ENCODE peak calls at places on chromosome 2, in eight cellular contexts. S is substantia nigra; F is neural crest cell; D is occipital lobe; L is stimulated activated effector memory CD8-positive, alpha-beta T cell treated with anti-CD3 and anti-CD28 coated beads, Interleukin-12 subunit alpha, Interleukin-12 subunit beta, amount 100 ng/mL, for 72 hours; G is activated CD8-positive, alpha-beta T cell treated with anti-CD3 and anti-CD28 coated beads, Interleukin-2, amount 10 ng/mL, durations not matched to agents 7 days and 5 days; P is left ventricle myocardium inferior; Z is kidney tubule cell. J is an unnamed sample.

GRCh38 chr2:236545814-236546480 is 23.7 kb upstream of the ACKR3 start:
- DNase-seq in P (no peak), D (no peak), Z (no peak), L (no peak), F (no peak), G (peak), S (no peak), J (no peak)

GRCh38 chr2:140023291-140023690 is 1243.1 kb upstream of the NXPH2 start:
- DNase-seq in G (no peak), D (no peak), F (no peak), Z (no peak), P (no peak), L (no peak), S (no peak), J (no peak)

GRCh38 chr2:119721462-119721861 is 38.3 kb upstream of the PTPN4 start:
- DNase-seq in P (peak), S (no peak), L (no peak), G (no peak), F (no peak), Z (no peak), D (no peak), J (peak)

GRCh38 chr2:100713106-100713505 is 106.8 kb upstream of the NPAS2 start:
- DNase-seq in L (no peak), Z (no peak), D (no peak), P (no peak), S (no peak), G (no peak), F (no peak), J (no peak)

GRCh38 chr2:26086155-26086634 is 52.3 kb downstream of the RAB10 start:
- DNase-seq in L (no peak), P (no peak), G (no peak), Z (no peak), D (no peak), F (no peak), S (no peak), J (no peak)

GRCh38 chr2:178227187-178227586 is 32.9 kb downstream of the OSBPL6 start:
- DNase-seq in D (no peak), Z (peak), P (no peak), L (no peak), S (no peak), G (no peak), F (no peak), J (no peak)

GRCh38 chr2:15844099-15844801 is 96.1 kb upstream of the MYCN start:
- DNase-seq in D (no peak), F (no peak), G (no peak), L (no peak), S (no peak), P (no peak), Z (no peak), J (no peak)

GRCh38 chr2:168849610-168850009 is 40.6 kb downstream of the SPC25 start:
- DNase-seq in P (peak), Z (peak), S (no peak), G (no peak), L (no peak), F (no peak), D (no peak), J (no peak)

GRCh38 chr2:218027426-218028188 is 24.8 kb upstream of the TNS1 start:
- DNase-seq in S (no peak), D (no peak), P (no peak), F (no peak), G (no peak), L (no peak), Z (no peak), J (no peak)

GRCh38 chr2:67650292-67651133 is 253.4 kb downstream of the ETAA1 start:
- DNase-seq in P (peak), L (no peak), Z (peak), S (peak), F (peak), G (peak), D (peak), J (peak)

GRCh38 chr2:180970052-180970451 is 10.4 kb upstream of the UBE2E3 start:
- DNase-seq in P (no peak), Z (no peak), G (no peak), D (no peak), L (no peak), S (no peak), F (no peak), J (no peak)

GRCh38 chr2:43391877-43392214 is 165.4 kb upstream of the ZFP36L2 start:
- DNase-seq in F (no peak), G (no peak), P (no peak), D (no peak), S (no peak), L (no peak), Z (no peak), J (no peak)

GRCh38 chr2:192735467-192735866 is 540.7 kb upstream of the TMEFF2 start:
- DNase-seq in F (no peak), S (no peak), G (no peak), L (no peak), P (no peak), D (no peak), Z (no peak), J (no peak)

GRCh38 chr2:43192039-43192438 is 34.4 kb downstream of the ZFP36L2 start:
- DNase-seq in Z (no peak), G (peak), S (no peak), L (no peak), F (no peak), D (no peak), P (no peak), J (no peak)

GRCh38 chr2:142840438-142840837 is 37.0 kb upstream of the KYNU start:
- DNase-seq in P (no peak), G (no peak), S (no peak), L (no peak), F (no peak), Z (no peak), D (no peak), J (no peak)

GRCh38 chr2:233418761-233419625 is 64.7 kb downstream of the DGKD start:
- DNase-seq in F (no peak), D (no peak), Z (no peak), S (no peak), L (peak), G (peak), P (peak), J (peak)

GRCh38 chr2:173773076-173773475 is 192.1 kb downstream of the SP3 start:
- DNase-seq in L (peak), P (no peak), D (no peak), F (no peak), Z (no peak), G (no peak), S (no peak), J (no peak)

GRCh38 chr2:175282300-175282699 is 100.8 kb upstream of the ATP5MC3 start:
- DNase-seq in L (no peak), P (no peak), Z (peak), D (no peak), G (no peak), S (no peak), F (no peak), J (no peak)

GRCh38 chr2:105790467-105791118 is 45.9 kb downstream of the NCK2 start:
- DNase-seq in S (no peak), D (no peak), P (no peak), L (no peak), G (no peak), F (no peak), Z (no peak), J (no peak)

GRCh38 chr2:102975996-102976636 is 214.3 kb downstream of the TMEM182 start:
- DNase-seq in G (peak), L (no peak), F (peak), D (peak), P (no peak), S (no peak), Z (peak), J (no peak)

GRCh38 chr2:228329279-228329678 is 147.8 kb upstream of the SPHKAP start:
- DNase-seq in Z (no peak), S (no peak), P (no peak), L (no peak), F (no peak), D (no peak), G (no peak), J (peak)